ENCODE peak calls at places on chromosomes 4 and X, in six cellular contexts. U is breast epithelium, B is left ventricle myocardium inferior, H is endothelial cell of umbilical vein, C is pancreas, K is mammary epithelial cell. X is an unnamed sample.
A peak's percentile ranks its signal among the peaks of the same experiment; 100 is the strongest.

GRCh38 chr4:107379054-107379869 is 340.8 kb downstream of the PAPSS1 start:
- DNase-seq in U (no peak), B (no peak), H (peak; percentile 11), C (no peak), K (peak; percentile 29), X (peak; percentile 40)

GRCh38 chrX:13652256-13653021 is 502 bp upstream of the TCEANC start:
- DNase-seq in U (no peak), B (no peak), H (peak; percentile 76), C (no peak), K (peak; percentile 85), X (peak; percentile 96)

GRCh38 chr4:9940041-9940440 is 81.3 kb downstream of the SLC2A9 start:
- DNase-seq in U (no peak), B (no peak), H (no peak), C (no peak), K (no peak), X (no peak)

GRCh38 chrX:66676990-66677389 is 38.1 kb upstream of the EDA2R start:
- DNase-seq in U (no peak), B (no peak), H (peak; percentile 23), C (no peak), K (peak; percentile 74), X (peak; percentile 61)

GRCh38 chr4:183444953-183445543 is 612 bp downstream of the CDKN2AIP start:
- DNase-seq in U (no peak), B (peak; percentile 45), H (no peak), C (no peak), K (no peak), X (no peak)

GRCh38 chrX:11533211-11533651 is 132.5 kb downstream of the ARHGAP6 start:
- DNase-seq in U (no peak), B (no peak), H (peak; percentile 67), C (no peak), K (peak; percentile 64), X (peak; percentile 71)

GRCh38 chrX:149521438-149521837 is 16.3 kb upstream of the IDS start:
- DNase-seq in U (no peak), B (no peak), H (no peak), C (no peak), K (no peak), X (no peak)

GRCh38 chr4:75542824-75543223 is 13.0 kb upstream of the ODAPH start:
- DNase-seq in U (no peak), B (no peak), H (no peak), C (no peak), K (peak; percentile 99), X (peak; percentile 93)

GRCh38 chrX:129360175-129360574 is 163.1 kb downstream of the SMARCA1 start:
- DNase-seq in U (no peak), B (no peak), H (peak; percentile 44), C (peak; percentile 46), K (peak; percentile 34), X (peak; percentile 12)

GRCh38 chr4:7506119-7506518 is 71.4 kb upstream of the PSAPL1 start:
- DNase-seq in U (no peak), B (no peak), H (no peak), C (no peak), K (no peak), X (peak; percentile 55)

GRCh38 chrX:10240918-10241317 is 84.1 kb downstream of the CLCN4 start:
- DNase-seq in U (no peak), B (no peak), H (no peak), C (no peak), K (peak; percentile 76), X (peak; percentile 89)

GRCh38 chrX:13305091-13305490 is 14.8 kb downstream of the ATXN3L start:
- DNase-seq in U (no peak), B (no peak), H (no peak), C (no peak), K (no peak), X (no peak)

GRCh38 chr4:41212221-41213203 is 1.8 kb downstream of the APBB2 start:
- DNase-seq in U (no peak), B (no peak), H (peak; percentile 86), C (peak; percentile 57), K (peak; percentile 72), X (peak; percentile 59)

GRCh38 chr4:158170691-158171455 is 2.0 kb downstream of the GASK1B start:
- DNase-seq in U (peak; percentile 57), B (peak; percentile 85), H (peak; percentile 89), C (peak; percentile 16), K (peak; percentile 93), X (no peak)

GRCh38 chr4:179709961-179710624 is 2267.9 kb upstream of the AGA start:
- DNase-seq in U (no peak), B (no peak), H (no peak), C (no peak), K (no peak), X (no peak)

GRCh38 chr4:25223770-25224375 is 10.0 kb upstream of the PI4K2B start:
- DNase-seq in U (no peak), B (no peak), H (peak; percentile 21), C (no peak), K (peak; percentile 40), X (peak; percentile 34)

GRCh38 chr4:125268065-125268755 is 46.5 kb upstream of the FAT4 start:
- DNase-seq in U (no peak), B (no peak), H (no peak), C (no peak), K (no peak), X (no peak)

GRCh38 chr4:53461244-53461643 is 83.8 kb downstream of the FIP1L1 start:
- DNase-seq in U (no peak), B (no peak), H (no peak), C (no peak), K (no peak), X (no peak)

GRCh38 chr4:148445071-148445902 is 3.1 kb upstream of the NR3C2 start:
- DNase-seq in U (peak; percentile 59), B (peak; percentile 69), H (peak; percentile 71), C (peak; percentile 60), K (no peak), X (no peak)

GRCh38 chr4:46818604-46819003 is 90.4 kb downstream of the COX7B2 start:
- DNase-seq in U (no peak), B (no peak), H (no peak), C (no peak), K (no peak), X (no peak)

GRCh38 chr4:53908661-53909078 is 155.7 kb downstream of the CHIC2 start:
- DNase-seq in U (no peak), B (no peak), H (peak; percentile 87), C (peak; percentile 58), K (peak; percentile 86), X (peak; percentile 92)

GRCh38 chr4:80362578-80363181 is 27.1 kb downstream of the CFAP299 start:
- DNase-seq in U (no peak), B (no peak), H (peak; percentile 4), C (no peak), K (peak; percentile 23), X (peak; percentile 6)

GRCh38 chrX:25049347-25049746 is 33.6 kb upstream of the ARX start:
- DNase-seq in U (no peak), B (no peak), H (no peak), C (no peak), K (peak; percentile 2), X (no peak)

GRCh38 chr4:90318208-90318607 is 191.0 kb downstream of the CCSER1 start:
- DNase-seq in U (no peak), B (no peak), H (peak; percentile 74), C (no peak), K (peak; percentile 70), X (peak; percentile 85)

GRCh38 chrX:44244008-44244407 is 99.5 kb downstream of the EFHC2 start:
- DNase-seq in U (no peak), B (no peak), H (peak; percentile 34), C (no peak), K (peak; percentile 26), X (peak; percentile 20)

GRCh38 chrX:101078716-101079115 is at the start of gene TMEM35A:
- DNase-seq in U (no peak), B (no peak), H (peak; percentile 32), C (no peak), K (no peak), X (no peak)

GRCh38 chrX:13010546-13010945 is 33.9 kb downstream of the FAM9C start:
- DNase-seq in U (no peak), B (no peak), H (no peak), C (no peak), K (no peak), X (no peak)

GRCh38 chrX:133645977-133646750 is 230.9 kb upstream of the GPC4 start:
- DNase-seq in U (no peak), B (no peak), H (no peak), C (peak; percentile 17), K (peak; percentile 84), X (peak; percentile 82)

GRCh38 chrX:153927936-153928760 is 2.1 kb upstream of the ARHGAP4 start:
- DNase-seq in U (peak; percentile 92), B (peak; percentile 94), H (peak; percentile 98), C (peak; percentile 98), K (peak; percentile 99), X (peak; percentile 95)

GRCh38 chrX:153927686-153927935 is 1.5 kb upstream of the ARHGAP4 start:
- DNase-seq in U (no peak), B (no peak), H (no peak), C (no peak), K (no peak), X (no peak)

GRCh38 chrX:153929576-153929975 is 3.5 kb upstream of the ARHGAP4 start:
- DNase-seq in U (no peak), B (no peak), H (no peak), C (no peak), K (no peak), X (no peak)

GRCh38 chrX:153930011-153930910 is 4.2 kb upstream of the ARHGAP4 start:
- DNase-seq in U (no peak), B (no peak), H (no peak), C (no peak), K (no peak), X (no peak)

DNA sequence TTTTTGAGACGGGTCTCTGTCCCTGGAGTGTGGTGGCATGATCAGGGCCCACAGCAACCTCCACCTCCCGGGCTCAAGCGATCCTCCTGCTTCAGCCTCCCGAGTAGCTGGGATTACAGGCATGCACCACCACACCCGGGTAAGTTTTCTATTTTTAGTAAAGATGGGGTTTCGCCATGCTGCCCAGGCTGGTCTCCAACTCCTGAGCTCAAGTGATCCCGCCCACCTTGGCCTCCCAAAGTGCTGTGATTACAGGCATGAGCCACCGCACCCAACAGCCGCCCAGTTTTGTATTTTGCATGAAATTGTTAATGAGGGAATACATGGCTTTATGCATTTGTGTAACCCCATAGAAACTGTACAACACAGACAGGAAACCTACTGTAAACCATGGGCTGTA is 2.8 kb upstream of the ARHGAP4 start:
- DNase-seq in U (no peak), B (no peak), H (no peak), C (no peak), K (no peak), X (no peak)
- H3K4me1 ChIP-seq in U (no peaks in the 10 kb centered on the region), B (peaks cover 58% of the 10 kb centered on the region), H (peaks cover 42% of the 10 kb centered on the region), C (no peaks in the 10 kb centered on the region), K (peaks cover 7% of the 10 kb centered on the region), X (peaks cover 12% of the 10 kb centered on the region)

GRCh38 chr4:176099314-176099713 is 33.7 kb downstream of the WDR17 start:
- DNase-seq in U (no peak), B (no peak), H (no peak), C (no peak), K (no peak), X (no peak)
- TF ChIP-seq CTCF in U (no peak), B (no peak), H (no peak), C (no peak), K (peak; percentile 7), X (peak; percentile 8)

GRCh38 chr4:139315221-139315675 is 13.0 kb upstream of the NDUFC1 start:
- DNase-seq in U (no peak), B (no peak), H (no peak), C (no peak), K (no peak), X (no peak)
- H3K4me1 ChIP-seq in U (no peaks in the 10 kb centered on the region), B (peaks cover 69% of the 10 kb centered on the region), H (no peaks in the 10 kb centered on the region), C (peaks cover 14% of the 10 kb centered on the region), K (no peaks in the 10 kb centered on the region), X (no peaks in the 10 kb centered on the region)

GRCh38 chr4:100576570-100576969 is 58.7 kb upstream of the EMCN start:
- DNase-seq in U (no peak), B (no peak), H (no peak), C (no peak), K (no peak), X (no peak)
- TF ChIP-seq CTCF in U (no peak), B (no peak), H (no peak), C (no peak), K (no peak), X (no peak)